ENCODE peak calls at places on chromosomes 13 and 19, in four cellular contexts. W, D, F and Z are unnamed samples.

GRCh38 chr13:37488682-37489081 is 109.9 kb downstream of the POSTN start:
- DNase-seq in W (no peak), D (no peak), F (no peak), Z (no peak)

GRCh38 chr19:47633516-47633915 is 24.6 kb downstream of the BICRA start:
- DNase-seq in W (no peak), D (no peak), F (no peak), Z (no peak)

GRCh38 chr19:41708481-41708880 is at the start of gene CEACAM5:
- DNase-seq in W (no peak), D (no peak), F (no peak), Z (no peak)

GRCh38 chr19:48815870-48816501 is 5.2 kb upstream of the BCAT2 start:
- DNase-seq in W (no peak), D (no peak), F (no peak), Z (no peak)

GRCh38 chr19:37980419-37980975 is 73.5 kb downstream of the SIPA1L3 start:
- DNase-seq in W (no peak), D (no peak), F (no peak), Z (no peak)

GRCh38 chr13:20418953-20419352 is 106.7 kb downstream of the CRYL1 start:
- DNase-seq in W (no peak), D (no peak), F (no peak), Z (no peak)

GRCh38 chr13:112329376-112329775 is 46.8 kb upstream of the SPACA7 start:
- DNase-seq in W (no peak), D (no peak), F (no peak), Z (no peak)

GRCh38 chr13:51739403-51740112 is 64.4 kb downstream of the DHRS12 start:
- DNase-seq in W (no peak), D (no peak), F (no peak), Z (no peak)

GRCh38 chr13:60134376-60134775 is 29.4 kb downstream of the DIAPH3 start:
- DNase-seq in W (no peak), D (no peak), F (no peak), Z (no peak)

GRCh38 chr19:38728752-38729541 is 15.3 kb downstream of the CAPN12 start:
- DNase-seq in W (no peak), D (no peak), F (no peak), Z (no peak)

GRCh38 chr19:771332-771785 is 20.4 kb downstream of the MISP start:
- DNase-seq in W (no peak), D (peak; percentile 68), F (no peak), Z (no peak)

GRCh38 chr13:42221321-42221720 is 50.6 kb upstream of the AKAP11 start:
- DNase-seq in W (no peak), D (no peak), F (no peak), Z (no peak)

GRCh38 chr13:110412132-110412912 is 105.2 kb downstream of the COL4A2 start:
- DNase-seq in W (peak; percentile 8), D (peak; percentile 99), F (no peak), Z (no peak)

GRCh38 chr13:91510058-91510457 is 111.6 kb downstream of the GPC5 start:
- DNase-seq in W (no peak), D (no peak), F (no peak), Z (no peak)

GRCh38 chr13:34349091-34349722 is 531.3 kb downstream of the RFC3 start:
- DNase-seq in W (no peak), D (peak; percentile 12), F (no peak), Z (peak; percentile 78)

GRCh38 chr13:31476266-31476665 is 263.1 kb upstream of the RXFP2 start:
- DNase-seq in W (no peak), D (no peak), F (no peak), Z (peak; percentile 72)

GRCh38 chr19:56110515-56111448 is 10.3 kb downstream of the ZNF787 start:
- DNase-seq in W (no peak), D (peak; percentile 99), F (no peak), Z (no peak)

GRCh38 chr19:21835429-21835809 is 563 bp downstream of the ZNF43 start:
- DNase-seq in W (no peak), D (no peak), F (no peak), Z (no peak)

GRCh38 chr19:3114811-3115210 is 20.6 kb downstream of the GNA11 start:
- DNase-seq in W (no peak), D (no peak), F (no peak), Z (no peak)

GRCh38 chr13:30268673-30269072 is 38.7 kb downstream of the KATNAL1 start:
- DNase-seq in W (no peak), D (no peak), F (no peak), Z (no peak)

GRCh38 chr13:102141625-102142472 is 260.0 kb downstream of the FGF14 start:
- DNase-seq in W (no peak), D (no peak), F (no peak), Z (no peak)

GRCh38 chr13:30256713-30257432 is 50.5 kb downstream of the KATNAL1 start:
- DNase-seq in W (no peak), D (no peak), F (no peak), Z (no peak)

GRCh38 chr13:71149498-71150363 is 717.3 kb downstream of the DACH1 start:
- DNase-seq in W (no peak), D (no peak), F (no peak), Z (no peak)